ENCODE peak calls at places on chromosome 16, in nine cellular contexts. Q, D, U, V, R, P, S, H and M are unnamed samples. For H3K36me3, the result is how much of the 10 kb centered on the place peaks cover.

GRCh38 chr16:5502467-5502869 is 404.9 kb upstream of the EEF2KMT start:
- DNase-seq in S (no peak), H (peak), V (no peak), Q (no peak), D (no peak), U (peak), R (peak), P (no peak), M (no peak)

GRCh38 chr16:30896203-30896889 is at the start of gene CTF1:
- DNase-seq in R (peak), S (peak), P (peak), V (peak), U (peak), Q (peak), D (no peak), H (peak), M (peak)

GRCh38 chr16:75351183-75351582 is 82.1 kb downstream of the CFDP1 start:
- DNase-seq in S (no peak), U (no peak), Q (no peak), D (no peak), H (no peak), P (no peak), V (no peak), R (no peak), M (no peak)

GRCh38 chr16:14409563-14409962 is 220.5 kb downstream of the PARN start:
- DNase-seq in Q (peak), S (no peak), U (peak), D (no peak), H (no peak), P (no peak), V (no peak), R (no peak), M (no peak)

GRCh38 chr16:9348912-9349311 is 257.5 kb downstream of the HAPSTR1 start:
- DNase-seq in D (no peak), V (no peak), H (no peak), Q (no peak), S (no peak), R (no peak), P (no peak), U (no peak), M (no peak)

GRCh38 chr16:51137097-51137496 is 14.0 kb downstream of the SALL1 start:
- DNase-seq in D (no peak), S (no peak), H (no peak), R (no peak), P (no peak), U (no peak), Q (no peak), V (no peak), M (no peak)

GRCh38 chr16:57137566-57138273 is 45.3 kb downstream of the CPNE2 start:
- DNase-seq in U (no peak), H (no peak), P (no peak), D (no peak), V (peak), S (no peak), Q (no peak), R (no peak), M (no peak)

GRCh38 chr16:69565611-69566436 is at the start of gene NFAT5:
- DNase-seq in Q (peak), H (peak), P (peak), D (peak), V (peak), S (peak), R (peak), U (peak), M (peak)

GRCh38 chr16:70157105-70157476 is 16.5 kb upstream of the CLEC18C start:
- DNase-seq in P (no peak), V (peak), H (no peak), S (no peak), D (no peak), U (peak), Q (no peak), R (no peak), M (peak)

GRCh38 chr16:57667526-57668258 is 414 bp upstream of the ADGRG3 start:
- DNase-seq in R (peak), S (no peak), D (no peak), V (no peak), Q (peak), H (no peak), P (no peak), U (no peak), M (no peak)

GRCh38 chr16:7313170-7313569 is 19.5 kb upstream of the RBFOX1 start:
- DNase-seq in D (no peak), U (peak), H (peak), V (no peak), P (no peak), R (peak), S (no peak), Q (no peak), M (no peak)

GRCh38 chr16:69566437-69567030 is 768 bp downstream of the NFAT5 start:
- DNase-seq in V (peak), U (peak), D (peak), R (peak), S (no peak), Q (peak), P (peak), H (peak), M (peak)

GRCh38 chr16:59543641-59544040 is 809.5 kb upstream of the GOT2 start:
- DNase-seq in P (no peak), V (no peak), D (no peak), H (no peak), U (no peak), S (no peak), R (no peak), Q (no peak), M (no peak)

GRCh38 chr16:57801098-57801855 is 1.0 kb downstream of the KIFC3 start:
- DNase-seq in Q (no peak), P (no peak), D (no peak), V (no peak), U (peak), S (no peak), H (no peak), R (peak), M (no peak)

GRCh38 chr16:73048292-73049050 is 543 bp upstream of the ZFHX3 start:
- DNase-seq in V (peak), D (no peak), S (no peak), Q (peak), H (peak), P (peak), U (peak), R (peak), M (peak)

GRCh38 chr16:30183961-30184429 is 593 bp downstream of the CORO1A start:
- DNase-seq in R (peak), P (peak), V (peak), Q (peak), H (no peak), D (peak), U (no peak), S (no peak), M (peak)

GRCh38 chr16:5865231-5865630 is 767.6 kb upstream of the EEF2KMT start:
- DNase-seq in S (no peak), R (no peak), Q (no peak), H (no peak), U (no peak), D (no peak), P (no peak), V (no peak), M (no peak)

GRCh38 chr16:30535777-30536190 is 1.1 kb upstream of the ZNF747 start:
- DNase-seq in P (peak), U (peak), V (peak), D (peak), S (peak), R (peak), Q (peak), H (peak), M (peak)

GRCh38 chr16:53945996-53946395 is 242.0 kb downstream of the FTO start:
- DNase-seq in P (no peak), R (peak), Q (peak), H (peak), D (no peak), U (peak), V (no peak), S (peak), M (peak)

GRCh38 chr16:49617016-49617569 is 238.8 kb downstream of the ZNF423 start:
- DNase-seq in S (no peak), H (no peak), R (no peak), V (peak), D (no peak), U (no peak), P (no peak), Q (no peak), M (no peak)

GRCh38 chr16:68470461-68471150 is 22.3 kb upstream of the SMPD3 start:
- DNase-seq in R (no peak), P (no peak), Q (peak), H (no peak), S (no peak), D (no peak), U (no peak), V (no peak), M (no peak)

GRCh38 chr16:30069575-30070462 is 4.3 kb downstream of the ALDOA start:
- DNase-seq in P (no peak), S (no peak), H (peak), D (no peak), U (no peak), Q (no peak), R (no peak), V (peak), M (no peak)

GRCh38 chr16:61148930-61149329 is 887.3 kb downstream of the CDH8 start:
- DNase-seq in U (no peak), D (no peak), Q (no peak), V (no peak), H (peak), P (no peak), R (peak), S (no peak), M (peak)

GRCh38 chr16:13973321-13974023 is 53.5 kb downstream of the ERCC4 start:
- DNase-seq in H (no peak), R (no peak), P (no peak), Q (no peak), S (no peak), U (no peak), V (no peak), D (no peak), M (no peak)

GRCh38 chr16:4323845-4324478 is 8.1 kb downstream of the GLIS2 start:
- DNase-seq in S (no peak), H (peak), Q (peak), U (peak), R (peak), V (peak), D (no peak), P (peak), M (peak)

GRCh38 chr16:54208262-54208661 is 78.3 kb downstream of the IRX3 start:
- DNase-seq in U (no peak), R (no peak), P (no peak), V (no peak), S (no peak), Q (no peak), H (no peak), D (no peak), M (no peak)

GRCh38 chr16:55384848-55385247 is 60.8 kb downstream of the IRX6 start:
- DNase-seq in Q (no peak), S (no peak), H (no peak), U (no peak), V (no peak), P (no peak), D (no peak), R (no peak), M (peak)

GRCh38 chr16:24539850-24540484 is 601 bp downstream of the RBBP6 start:
- DNase-seq in V (peak), D (peak), Q (peak), S (no peak), P (peak), H (peak), R (peak), U (peak), M (peak)

GRCh38 chr16:19118938-19119431 is 5.2 kb downstream of the ITPRIPL2 start:
- DNase-seq in D (no peak), U (peak), P (no peak), S (no peak), H (no peak), Q (peak), V (no peak), R (no peak), M (no peak)

GRCh38 chr16:56549744-56550385 is 15.0 kb upstream of the MT4 start:
- DNase-seq in R (no peak), S (no peak), V (no peak), Q (no peak), H (no peak), D (no peak), U (no peak), P (no peak), M (no peak)

GRCh38 chr16:29909398-29909797 is 9.1 kb downstream of the ASPHD1 start:
- DNase-seq in Q (no peak), S (no peak), V (peak), D (no peak), R (no peak), U (no peak), H (no peak), P (no peak), M (no peak)

GRCh38 chr16:29815032-29815721 is 775 bp upstream of the PAGR1 start:
- DNase-seq in R (peak), V (no peak), D (no peak), Q (no peak), S (no peak), U (peak), P (no peak), H (no peak), M (peak)

GRCh38 chr16:71426880-71427615 is 14.8 kb downstream of the TLE7 start:
- DNase-seq in U (no peak), D (no peak), P (no peak), V (no peak), S (no peak), R (no peak), H (no peak), Q (no peak), M (no peak)

GRCh38 chr16:73065617-73066313 is 17.8 kb upstream of the ZFHX3 start:
- DNase-seq in R (peak), S (no peak), U (no peak), P (peak), D (no peak), H (no peak), V (peak), Q (no peak), M (no peak)

GRCh38 chr16:84054916-84055315 is 12.3 kb upstream of the SLC38A8 start:
- DNase-seq in V (peak), H (peak), Q (no peak), R (peak), S (no peak), P (no peak), U (no peak), D (no peak), M (no peak)

GRCh38 chr16:84052071-84052622 is 9.6 kb upstream of the SLC38A8 start:
- DNase-seq in S (no peak), P (no peak), R (no peak), H (no peak), U (no peak), V (peak), D (no peak), Q (no peak), M (no peak)

GRCh38 chr16:84055366-84055765 is 12.8 kb upstream of the SLC38A8 start:
- DNase-seq in D (no peak), R (no peak), H (no peak), V (peak), Q (peak), S (no peak), P (peak), U (no peak), M (no peak)

GRCh38 chr16:84054271-84054670 is 11.7 kb upstream of the SLC38A8 start:
- DNase-seq in D (no peak), V (peak), S (no peak), H (no peak), R (no peak), P (no peak), Q (no peak), U (no peak), M (no peak)

DNA sequence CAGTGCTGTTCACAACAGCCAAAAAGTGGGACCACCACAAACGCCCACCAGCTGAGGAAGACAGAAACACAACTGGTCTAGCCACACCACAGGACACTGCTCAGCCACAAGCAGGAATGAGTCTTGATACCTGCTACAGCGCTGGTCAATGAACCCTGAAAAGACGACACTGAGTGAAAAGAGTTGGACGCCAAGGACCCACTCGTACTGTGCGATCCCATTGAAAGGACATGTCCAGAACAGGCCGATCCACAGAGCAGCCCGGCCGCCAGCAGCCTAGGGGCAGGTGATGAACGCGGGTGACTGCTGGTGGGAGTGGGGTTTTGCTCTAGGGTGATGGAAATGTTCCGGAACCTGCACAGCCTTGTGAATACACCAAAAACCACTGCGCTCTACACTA is 10.6 kb upstream of the SLC38A8 start:
- DNase-seq in H (no peak), R (no peak), Q (no peak), P (no peak), V (peak), U (no peak), D (no peak), S (no peak), M (no peak)
- H3K36me3 ChIP-seq in H (under half), R (under half), Q (under half), P (under half), V (under half), U (under half), D (half or more), S (under half), M (under half)

GRCh38 chr16:22267764-22268163 is 29.4 kb upstream of the POLR3E start:
- DNase-seq in S (no peak), U (no peak), D (no peak), P (no peak), R (no peak), Q (no peak), V (no peak), H (no peak), M (no peak)

GRCh38 chr16:22264786-22265185 is 32.4 kb upstream of the POLR3E start:
- DNase-seq in P (no peak), U (no peak), D (no peak), Q (no peak), V (no peak), S (no peak), R (no peak), H (no peak), M (no peak)

GRCh38 chr16:22270525-22270924 is 26.7 kb upstream of the POLR3E start:
- DNase-seq in R (no peak), D (no peak), P (no peak), Q (no peak), V (no peak), S (no peak), U (no peak), H (no peak), M (no peak)

GRCh38 chr16:22265351-22265750 is 31.9 kb upstream of the POLR3E start:
- DNase-seq in Q (no peak), V (no peak), P (no peak), U (no peak), H (no peak), R (no peak), D (no peak), S (no peak), M (no peak)

GRCh38 chr16:22266546-22266945 is 30.7 kb upstream of the POLR3E start:
- DNase-seq in R (no peak), S (no peak), V (no peak), U (no peak), H (no peak), Q (no peak), P (no peak), D (no peak), M (no peak)
- H3K4me3 ChIP-seq in R (no peak), S (no peak), V (no peak), U (no peak), H (no peak), Q (no peak), P (no peak), D (no peak), M (no peak)

DNA sequence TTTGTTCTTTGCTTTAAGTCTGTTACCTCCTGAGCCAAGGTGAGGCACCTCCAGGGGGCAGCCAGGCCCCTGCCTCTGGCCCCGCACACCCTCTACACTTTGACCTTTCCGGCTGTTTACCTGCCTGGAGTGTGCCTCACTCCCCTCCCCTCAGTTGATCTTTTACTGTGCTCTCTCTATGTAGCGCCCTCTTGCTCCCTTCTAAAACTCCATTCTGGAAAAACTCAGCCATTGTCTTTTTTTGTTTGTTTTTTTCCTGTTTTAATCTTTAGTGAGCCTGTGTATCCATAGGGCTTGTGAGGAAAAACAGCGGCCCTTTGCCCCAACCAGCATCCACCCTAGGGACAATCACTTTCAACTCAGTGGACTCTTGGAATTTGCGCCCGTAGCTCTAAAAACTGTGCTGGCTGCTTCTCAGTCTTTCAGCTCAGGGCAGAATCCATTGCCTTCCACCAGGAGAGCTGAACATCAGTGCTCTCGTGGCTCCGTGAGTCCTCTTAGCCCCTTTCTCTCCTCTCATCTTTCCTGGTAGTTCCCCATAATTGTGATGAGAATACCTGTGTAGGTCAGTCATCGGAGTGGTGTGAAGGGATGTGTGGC is 4.3 kb downstream of the AMDHD2 start:
- DNase-seq in P (no peak), Q (no peak), D (no peak), H (no peak), S (no peak), R (no peak), U (no peak), V (no peak), M (no peak)
- H3K36me3 ChIP-seq in P (under half), Q (under half), D (under half), H (under half), S (under half), R (under half), U (under half), V (under half), M (half or more)

GRCh38 chr16:88878967-88879787 is 12.7 kb upstream of the PABPN1L start:
- DNase-seq in R (no peak), U (no peak), V (no peak), D (no peak), H (no peak), P (no peak), Q (no peak), S (no peak), M (no peak)
- H3K4me3 ChIP-seq in R (no peak), U (no peak), V (no peak), D (no peak), H (no peak), P (no peak), Q (no peak), S (no peak), M (no peak)

DNA sequence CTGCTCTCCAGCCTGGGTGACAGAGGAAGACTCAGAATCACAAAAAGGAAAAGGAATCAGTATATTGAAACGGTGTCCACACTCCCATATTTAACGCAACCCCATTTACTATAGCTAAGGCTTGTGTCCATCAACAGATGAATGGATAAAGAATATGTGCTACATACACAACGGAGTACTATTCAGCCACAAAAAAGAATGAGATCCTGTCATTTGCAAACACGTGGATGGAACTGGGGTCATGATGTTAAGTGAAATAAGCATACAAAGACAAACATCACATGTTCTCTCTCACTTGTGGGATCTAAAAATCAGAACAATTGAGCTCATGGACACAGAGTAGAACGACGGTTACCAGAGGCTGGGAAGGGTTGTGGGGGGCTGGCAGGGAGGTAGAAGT is 55.1 kb downstream of the ZNF778 start:
- DNase-seq in H (no peak), D (no peak), Q (no peak), S (no peak), P (no peak), U (no peak), R (no peak), V (no peak), M (no peak)
- H3K36me3 ChIP-seq in H (under half), D (under half), Q (under half), S (half or more), P (under half), U (under half), R (under half), V (under half), M (half or more)